ENCODE peak calls at places on chromosomes 1 and 21, in nine cellular contexts. One of them, this sample, is unnamed.

GRCh38 chr21:35376406-35377135 is 327.5 kb upstream of the RUNX1 start:
- DNase-seq in MV-4-11: no peak
- DNase-seq in lung microvascular endothelial cell: peak
- DNase-seq in central memory CD8-positive, alpha-beta T cell: no peak
- DNase-seq in ELF-1: no peak
- DNase-seq in left cardiac atrium: no peak
- DNase-seq in stimulated activated CD4-positive, alpha-beta T cell treated with anti-CD3 and anti-CD28 coated beads, Interleukin-4, amount 100 ng/mL, for 24 hours: no peak
- DNase-seq in hepatic stellate cell: no peak
- DNase-seq in NCI-H2081: no peak
- DNase-seq in this sample: no peak

GRCh38 chr1:101081496-101082282 is 56.1 kb upstream of the DPH5 start:
- DNase-seq in MV-4-11: peak
- DNase-seq in lung microvascular endothelial cell: no peak
- DNase-seq in central memory CD8-positive, alpha-beta T cell: no peak
- DNase-seq in ELF-1: no peak
- DNase-seq in left cardiac atrium: no peak
- DNase-seq in stimulated activated CD4-positive, alpha-beta T cell treated with anti-CD3 and anti-CD28 coated beads, Interleukin-4, amount 100 ng/mL, for 24 hours: peak
- DNase-seq in hepatic stellate cell: no peak
- DNase-seq in NCI-H2081: no peak
- DNase-seq in this sample: no peak

GRCh38 chr1:171940373-171940772 is 99.1 kb downstream of the DNM3 start:
- DNase-seq in MV-4-11: no peak
- DNase-seq in lung microvascular endothelial cell: no peak
- DNase-seq in central memory CD8-positive, alpha-beta T cell: no peak
- DNase-seq in ELF-1: no peak
- DNase-seq in left cardiac atrium: no peak
- DNase-seq in stimulated activated CD4-positive, alpha-beta T cell treated with anti-CD3 and anti-CD28 coated beads, Interleukin-4, amount 100 ng/mL, for 24 hours: no peak
- DNase-seq in hepatic stellate cell: no peak
- DNase-seq in NCI-H2081: no peak
- DNase-seq in this sample: no peak

GRCh38 chr1:160838876-160839275 is 23.8 kb downstream of the CD244 start:
- DNase-seq in MV-4-11: no peak
- DNase-seq in lung microvascular endothelial cell: no peak
- DNase-seq in central memory CD8-positive, alpha-beta T cell: no peak
- DNase-seq in ELF-1: no peak
- DNase-seq in left cardiac atrium: no peak
- DNase-seq in stimulated activated CD4-positive, alpha-beta T cell treated with anti-CD3 and anti-CD28 coated beads, Interleukin-4, amount 100 ng/mL, for 24 hours: no peak
- DNase-seq in hepatic stellate cell: no peak
- DNase-seq in NCI-H2081: no peak
- DNase-seq in this sample: no peak

GRCh38 chr1:94514095-94514727 is 27.3 kb downstream of the F3 start:
- DNase-seq in MV-4-11: peak
- DNase-seq in lung microvascular endothelial cell: peak
- DNase-seq in central memory CD8-positive, alpha-beta T cell: no peak
- DNase-seq in ELF-1: peak
- DNase-seq in left cardiac atrium: no peak
- DNase-seq in stimulated activated CD4-positive, alpha-beta T cell treated with anti-CD3 and anti-CD28 coated beads, Interleukin-4, amount 100 ng/mL, for 24 hours: no peak
- DNase-seq in hepatic stellate cell: no peak
- DNase-seq in NCI-H2081: peak
- DNase-seq in this sample: no peak

GRCh38 chr1:12618661-12619395 is 818 bp upstream of the DHRS3 start:
- DNase-seq in MV-4-11: peak
- DNase-seq in lung microvascular endothelial cell: peak
- DNase-seq in central memory CD8-positive, alpha-beta T cell: no peak
- DNase-seq in ELF-1: peak
- DNase-seq in left cardiac atrium: peak
- DNase-seq in stimulated activated CD4-positive, alpha-beta T cell treated with anti-CD3 and anti-CD28 coated beads, Interleukin-4, amount 100 ng/mL, for 24 hours: peak
- DNase-seq in hepatic stellate cell: peak
- DNase-seq in NCI-H2081: no peak
- DNase-seq in this sample: peak

GRCh38 chr1:214426420-214426812 is 125.0 kb downstream of the PTPN14 start:
- DNase-seq in MV-4-11: no peak
- DNase-seq in lung microvascular endothelial cell: no peak
- DNase-seq in central memory CD8-positive, alpha-beta T cell: no peak
- DNase-seq in ELF-1: no peak
- DNase-seq in left cardiac atrium: no peak
- DNase-seq in stimulated activated CD4-positive, alpha-beta T cell treated with anti-CD3 and anti-CD28 coated beads, Interleukin-4, amount 100 ng/mL, for 24 hours: no peak
- DNase-seq in hepatic stellate cell: no peak
- DNase-seq in NCI-H2081: no peak
- DNase-seq in this sample: no peak

GRCh38 chr1:3251099-3251809 is 182.3 kb downstream of the PRDM16 start:
- DNase-seq in MV-4-11: peak
- DNase-seq in lung microvascular endothelial cell: no peak
- DNase-seq in central memory CD8-positive, alpha-beta T cell: no peak
- DNase-seq in ELF-1: no peak
- DNase-seq in left cardiac atrium: no peak
- DNase-seq in stimulated activated CD4-positive, alpha-beta T cell treated with anti-CD3 and anti-CD28 coated beads, Interleukin-4, amount 100 ng/mL, for 24 hours: no peak
- DNase-seq in hepatic stellate cell: no peak
- DNase-seq in NCI-H2081: no peak
- DNase-seq in this sample: peak

GRCh38 chr1:13540871-13541270 is 27.1 kb upstream of the LRRC38 start:
- DNase-seq in MV-4-11: no peak
- DNase-seq in lung microvascular endothelial cell: no peak
- DNase-seq in central memory CD8-positive, alpha-beta T cell: no peak
- DNase-seq in ELF-1: no peak
- DNase-seq in left cardiac atrium: peak
- DNase-seq in stimulated activated CD4-positive, alpha-beta T cell treated with anti-CD3 and anti-CD28 coated beads, Interleukin-4, amount 100 ng/mL, for 24 hours: no peak
- DNase-seq in hepatic stellate cell: no peak
- DNase-seq in NCI-H2081: no peak
- DNase-seq in this sample: peak

GRCh38 chr1:99589186-99589636 is 56.7 kb upstream of the PALMD start:
- DNase-seq in MV-4-11: no peak
- DNase-seq in lung microvascular endothelial cell: no peak
- DNase-seq in central memory CD8-positive, alpha-beta T cell: no peak
- DNase-seq in ELF-1: no peak
- DNase-seq in left cardiac atrium: no peak
- DNase-seq in stimulated activated CD4-positive, alpha-beta T cell treated with anti-CD3 and anti-CD28 coated beads, Interleukin-4, amount 100 ng/mL, for 24 hours: no peak
- DNase-seq in hepatic stellate cell: no peak
- DNase-seq in NCI-H2081: no peak
- DNase-seq in this sample: no peak

GRCh38 chr1:151820940-151821339 is 10.7 kb downstream of the RORC start:
- DNase-seq in MV-4-11: peak
- DNase-seq in lung microvascular endothelial cell: no peak
- DNase-seq in central memory CD8-positive, alpha-beta T cell: no peak
- DNase-seq in ELF-1: no peak
- DNase-seq in left cardiac atrium: no peak
- DNase-seq in stimulated activated CD4-positive, alpha-beta T cell treated with anti-CD3 and anti-CD28 coated beads, Interleukin-4, amount 100 ng/mL, for 24 hours: no peak
- DNase-seq in hepatic stellate cell: no peak
- DNase-seq in NCI-H2081: no peak
- DNase-seq in this sample: no peak

GRCh38 chr21:46366091-46366490 is 42.1 kb downstream of the PCNT start:
- DNase-seq in MV-4-11: no peak
- DNase-seq in lung microvascular endothelial cell: no peak
- DNase-seq in central memory CD8-positive, alpha-beta T cell: no peak
- DNase-seq in ELF-1: no peak
- DNase-seq in left cardiac atrium: no peak
- DNase-seq in stimulated activated CD4-positive, alpha-beta T cell treated with anti-CD3 and anti-CD28 coated beads, Interleukin-4, amount 100 ng/mL, for 24 hours: no peak
- DNase-seq in hepatic stellate cell: no peak
- DNase-seq in NCI-H2081: no peak
- DNase-seq in this sample: no peak

GRCh38 chr1:169499807-169500206 is 14.1 kb upstream of the SLC19A2 start:
- DNase-seq in MV-4-11: no peak
- DNase-seq in lung microvascular endothelial cell: no peak
- DNase-seq in central memory CD8-positive, alpha-beta T cell: no peak
- DNase-seq in ELF-1: no peak
- DNase-seq in left cardiac atrium: no peak
- DNase-seq in stimulated activated CD4-positive, alpha-beta T cell treated with anti-CD3 and anti-CD28 coated beads, Interleukin-4, amount 100 ng/mL, for 24 hours: no peak
- DNase-seq in hepatic stellate cell: no peak
- DNase-seq in NCI-H2081: no peak
- DNase-seq in this sample: no peak

GRCh38 chr21:45542667-45543370 is 579 bp upstream of the SLC19A1 start:
- DNase-seq in MV-4-11: no peak
- DNase-seq in lung microvascular endothelial cell: no peak
- DNase-seq in central memory CD8-positive, alpha-beta T cell: peak
- DNase-seq in ELF-1: peak
- DNase-seq in left cardiac atrium: peak
- DNase-seq in stimulated activated CD4-positive, alpha-beta T cell treated with anti-CD3 and anti-CD28 coated beads, Interleukin-4, amount 100 ng/mL, for 24 hours: peak
- DNase-seq in hepatic stellate cell: no peak
- DNase-seq in NCI-H2081: no peak
- DNase-seq in this sample: peak

GRCh38 chr1:119516680-119517079 is 9.7 kb downstream of the HSD3B1 start:
- DNase-seq in MV-4-11: no peak
- DNase-seq in lung microvascular endothelial cell: no peak
- DNase-seq in central memory CD8-positive, alpha-beta T cell: no peak
- DNase-seq in ELF-1: peak
- DNase-seq in left cardiac atrium: no peak
- DNase-seq in stimulated activated CD4-positive, alpha-beta T cell treated with anti-CD3 and anti-CD28 coated beads, Interleukin-4, amount 100 ng/mL, for 24 hours: no peak
- DNase-seq in hepatic stellate cell: no peak
- DNase-seq in NCI-H2081: no peak
- DNase-seq in this sample: no peak

GRCh38 chr1:203407301-203407700 is 56.4 kb upstream of the FMOD start:
- DNase-seq in MV-4-11: no peak
- DNase-seq in lung microvascular endothelial cell: no peak
- DNase-seq in central memory CD8-positive, alpha-beta T cell: no peak
- DNase-seq in ELF-1: no peak
- DNase-seq in left cardiac atrium: no peak
- DNase-seq in stimulated activated CD4-positive, alpha-beta T cell treated with anti-CD3 and anti-CD28 coated beads, Interleukin-4, amount 100 ng/mL, for 24 hours: no peak
- DNase-seq in hepatic stellate cell: no peak
- DNase-seq in NCI-H2081: no peak
- DNase-seq in this sample: no peak

GRCh38 chr1:157090771-157091170 is 8.8 kb downstream of the ETV3L start:
- DNase-seq in MV-4-11: no peak
- DNase-seq in lung microvascular endothelial cell: no peak
- DNase-seq in central memory CD8-positive, alpha-beta T cell: no peak
- DNase-seq in ELF-1: no peak
- DNase-seq in left cardiac atrium: no peak
- DNase-seq in stimulated activated CD4-positive, alpha-beta T cell treated with anti-CD3 and anti-CD28 coated beads, Interleukin-4, amount 100 ng/mL, for 24 hours: no peak
- DNase-seq in hepatic stellate cell: no peak
- DNase-seq in NCI-H2081: no peak
- DNase-seq in this sample: no peak

GRCh38 chr1:3564921-3565831 is 46.1 kb downstream of the MEGF6 start:
- DNase-seq in MV-4-11: no peak
- DNase-seq in lung microvascular endothelial cell: peak
- DNase-seq in central memory CD8-positive, alpha-beta T cell: no peak
- DNase-seq in ELF-1: peak
- DNase-seq in left cardiac atrium: no peak
- DNase-seq in stimulated activated CD4-positive, alpha-beta T cell treated with anti-CD3 and anti-CD28 coated beads, Interleukin-4, amount 100 ng/mL, for 24 hours: peak
- DNase-seq in hepatic stellate cell: peak
- DNase-seq in NCI-H2081: no peak
- DNase-seq in this sample: peak

GRCh38 chr1:234331511-234331910 is 41.7 kb upstream of the COA6 start:
- DNase-seq in MV-4-11: peak
- DNase-seq in lung microvascular endothelial cell: no peak
- DNase-seq in central memory CD8-positive, alpha-beta T cell: no peak
- DNase-seq in ELF-1: no peak
- DNase-seq in left cardiac atrium: no peak
- DNase-seq in stimulated activated CD4-positive, alpha-beta T cell treated with anti-CD3 and anti-CD28 coated beads, Interleukin-4, amount 100 ng/mL, for 24 hours: no peak
- DNase-seq in hepatic stellate cell: no peak
- DNase-seq in NCI-H2081: no peak
- DNase-seq in this sample: no peak

This sample was measured in left ventricle myocardium superior.